ENCODE peak calls at places on chromosomes 11 and 22, in seven cellular contexts. M, T, J, I, L, Z and O are unnamed samples.

GRCh38 chr22:35997438-35997837 is 31.2 kb downstream of the RBFOX2 start:
- DNase-seq in M (no peak), T (peak), J (no peak), I (no peak), L (no peak), Z (no peak), O (no peak)

GRCh38 chr11:33668468-33668825 is 32.2 kb downstream of the C11orf91 start:
- DNase-seq in M (no peak), T (peak), J (no peak), I (no peak), L (no peak), Z (no peak), O (no peak)

GRCh38 chr11:74927496-74927895 is 21.4 kb downstream of the XRRA1 start:
- DNase-seq in M (no peak), T (peak), J (no peak), I (no peak), L (no peak), Z (no peak), O (no peak)

GRCh38 chr11:85810871-85811611 is at the start of gene SYTL2:
- DNase-seq in M (peak), T (peak), J (peak), I (peak), L (peak), Z (peak), O (peak)

GRCh38 chr11:68040121-68040956 is 1.5 kb downstream of the TCIRG1 start:
- DNase-seq in M (peak), T (peak), J (peak), I (no peak), L (peak), Z (peak), O (peak)

GRCh38 chr11:63768232-63769043 is at the start of gene ZFTA:
- DNase-seq in M (peak), T (peak), J (peak), I (peak), L (peak), Z (peak), O (peak)

GRCh38 chr11:29251738-29252137 is 765.1 kb downstream of the KCNA4 start:
- DNase-seq in M (no peak), T (no peak), J (peak), I (no peak), L (no peak), Z (no peak), O (no peak)

GRCh38 chr11:120747801-120748484 is 236.4 kb downstream of the GRIK4 start:
- DNase-seq in M (no peak), T (no peak), J (no peak), I (no peak), L (no peak), Z (no peak), O (no peak)

GRCh38 chr22:47209077-47209514 is 446.6 kb downstream of the TBC1D22A start:
- DNase-seq in M (no peak), T (no peak), J (no peak), I (no peak), L (no peak), Z (no peak), O (peak)

GRCh38 chr22:46373838-46374662 is 38.5 kb downstream of the TRMU start:
- DNase-seq in M (no peak), T (peak), J (peak), I (no peak), L (no peak), Z (no peak), O (no peak)

GRCh38 chr11:15493921-15494630 is 379.4 kb downstream of the INSC start:
- DNase-seq in M (no peak), T (peak), J (no peak), I (no peak), L (no peak), Z (no peak), O (no peak)

GRCh38 chr11:48272551-48273080 is 9.0 kb downstream of the OR4X1 start:
- DNase-seq in M (no peak), T (no peak), J (no peak), I (no peak), L (no peak), Z (no peak), O (no peak)

GRCh38 chr11:122754553-122755322 is 83.6 kb upstream of the CRTAM start:
- DNase-seq in M (no peak), T (no peak), J (peak), I (no peak), L (no peak), Z (no peak), O (no peak)

DNA sequence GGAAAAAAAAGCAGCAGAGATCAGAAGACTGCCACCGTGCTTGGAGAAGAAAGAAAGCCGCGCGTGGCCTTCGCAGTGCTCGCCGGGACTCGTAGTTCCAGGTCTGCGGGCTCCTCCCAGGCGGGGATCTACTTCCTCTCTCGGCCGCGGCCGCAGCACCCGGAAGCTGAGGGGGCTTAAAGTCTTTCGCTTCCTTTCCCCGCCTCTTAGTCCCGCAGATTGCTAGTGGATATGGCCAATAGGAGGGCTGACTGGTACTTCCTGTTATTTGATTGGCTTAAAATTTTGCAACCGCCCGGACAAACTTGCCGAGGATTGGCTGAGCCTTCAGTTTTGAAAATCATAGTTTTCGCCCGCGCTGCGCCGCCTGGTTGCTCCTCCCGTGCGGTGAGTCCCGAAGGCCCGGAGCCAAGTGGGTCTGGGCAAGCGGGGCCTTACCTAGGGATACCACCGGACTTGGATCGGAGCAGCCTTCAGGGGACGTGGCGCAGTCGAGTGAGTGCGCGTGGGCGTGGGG is at the start of gene INCENP:
- DNase-seq in M (peak), T (peak), J (peak), I (peak), L (peak), Z (peak), O (peak)
- TF ChIP-seq CTCF in M (no peak), T (no peak), J (no peak), I (no peak), L (peak), Z (no peak), O (no peak)

GRCh38 chr22:37182101-37182948 is 5.7 kb downstream of the C1QTNF6 start:
- DNase-seq in M (peak), T (no peak), J (no peak), I (no peak), L (peak), Z (peak), O (no peak)
- TF ChIP-seq CTCF in M (no peak), T (no peak), J (no peak), I (no peak), L (no peak), Z (no peak), O (no peak)

GRCh38 chr11:56521955-56522354 is 21.1 kb downstream of the OR5M11 start:
- DNase-seq in M (no peak), T (no peak), J (peak), I (no peak), L (no peak), Z (peak), O (no peak)
- TF ChIP-seq CTCF in M (no peak), T (no peak), J (peak), I (no peak), L (no peak), Z (peak), O (peak)

GRCh38 chr11:1194977-1195689 is 27.7 kb upstream of the MUC5B start:
- DNase-seq in M (peak), T (no peak), J (no peak), I (no peak), L (peak), Z (no peak), O (peak)
- TF ChIP-seq CTCF in M (no peak), T (no peak), J (no peak), I (no peak), L (no peak), Z (no peak), O (no peak)

GRCh38 chr22:34055525-34056200 is 135.4 kb upstream of the LARGE1 start:
- DNase-seq in M (no peak), T (no peak), J (peak), I (peak), L (no peak), Z (peak), O (no peak)
- TF ChIP-seq CTCF in M (no peak), T (no peak), J (peak), I (peak), L (peak), Z (no peak), O (peak)

DNA sequence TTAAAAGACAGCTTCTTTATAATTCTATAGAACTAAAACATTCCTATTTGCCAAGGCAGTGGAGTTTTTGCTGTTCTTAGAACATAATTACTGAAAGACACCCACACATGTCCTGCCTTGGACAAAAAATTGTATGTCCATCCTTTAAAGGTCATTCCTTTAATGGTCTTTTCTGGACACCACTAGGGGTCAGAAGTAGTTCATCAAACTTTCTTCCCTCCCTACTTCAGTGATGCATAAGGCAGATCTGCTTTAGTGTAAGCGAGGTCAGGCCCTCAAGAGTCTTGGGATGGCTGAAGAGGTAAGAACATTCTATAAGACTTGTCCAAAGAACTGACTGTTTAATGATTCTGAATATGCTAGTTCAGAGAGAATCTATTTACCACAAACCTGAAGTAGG is 4.3 kb upstream of the OR51V1 start:
- DNase-seq in M (no peak), T (peak), J (peak), I (no peak), L (no peak), Z (peak), O (no peak)
- TF ChIP-seq CTCF in M (peak), T (peak), J (peak), I (peak), L (peak), Z (peak), O (peak)

GRCh38 chr11:126636911-126637799 is 281.7 kb downstream of the ST3GAL4 start:
- DNase-seq in M (no peak), T (peak), J (no peak), I (no peak), L (no peak), Z (peak), O (no peak)

GRCh38 chr11:126637800-126638175 is 282.3 kb downstream of the ST3GAL4 start:
- DNase-seq in M (no peak), T (peak), J (no peak), I (no peak), L (no peak), Z (no peak), O (no peak)

GRCh38 chr11:126635511-126635910 is 280.0 kb downstream of the ST3GAL4 start:
- DNase-seq in M (no peak), T (no peak), J (no peak), I (no peak), L (no peak), Z (no peak), O (no peak)

GRCh38 chr11:126638663-126639062 is 283.2 kb downstream of the ST3GAL4 start:
- DNase-seq in M (no peak), T (no peak), J (no peak), I (no peak), L (no peak), Z (no peak), O (no peak)

GRCh38 chr11:126640186-126640585 is 284.7 kb downstream of the ST3GAL4 start:
- DNase-seq in M (no peak), T (no peak), J (no peak), I (no peak), L (no peak), Z (no peak), O (no peak)
- TF ChIP-seq CTCF in M (no peak), T (no peak), J (no peak), I (no peak), L (no peak), Z (no peak), O (no peak)

DNA sequence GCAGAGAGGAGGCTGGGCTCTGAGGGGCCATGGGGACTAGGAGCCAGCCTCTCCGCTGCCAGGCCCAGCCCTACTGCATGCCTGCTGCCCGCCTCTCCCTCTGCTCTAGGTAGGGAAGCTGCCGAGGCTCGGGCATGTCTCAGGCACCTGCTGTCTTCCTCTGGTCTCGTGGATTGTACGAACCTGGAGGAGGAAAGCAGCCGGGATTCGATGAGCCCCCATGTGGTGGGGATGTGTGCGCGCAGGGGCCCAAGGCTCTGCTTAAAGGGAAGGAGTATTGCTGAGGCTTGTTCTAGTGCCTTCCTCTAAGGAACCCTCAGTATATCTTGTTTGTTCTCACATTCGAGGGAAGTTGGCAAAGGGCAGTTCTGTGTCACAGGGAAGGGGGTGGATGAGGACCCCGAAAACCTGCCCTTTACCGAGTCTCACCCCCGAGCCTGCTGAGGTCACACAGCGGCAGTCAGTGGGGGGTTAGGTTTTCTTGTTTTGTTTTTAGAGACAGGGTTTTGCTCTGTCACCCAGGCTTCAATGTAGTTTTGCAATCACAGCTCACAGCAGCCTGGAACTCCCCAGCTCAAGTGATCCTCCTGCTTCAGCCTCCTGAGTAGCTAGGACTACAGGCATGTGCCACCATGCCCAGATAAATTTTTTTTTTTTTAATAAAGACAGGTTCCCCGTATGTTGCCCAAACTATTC is 21.3 kb downstream of the DAGLA start:
- DNase-seq in M (no peak), T (no peak), J (no peak), I (no peak), L (no peak), Z (peak), O (no peak)
- TF ChIP-seq CTCF in M (peak), T (peak), J (no peak), I (peak), L (peak), Z (peak), O (peak)

GRCh38 chr22:43628253-43628649 is 183.9 kb downstream of the EFCAB6 start:
- DNase-seq in M (no peak), T (no peak), J (no peak), I (no peak), L (no peak), Z (no peak), O (no peak)

GRCh38 chr22:43622886-43623285 is 189.2 kb downstream of the EFCAB6 start:
- DNase-seq in M (no peak), T (no peak), J (no peak), I (no peak), L (no peak), Z (no peak), O (no peak)

GRCh38 chr22:43627485-43628252 is 184.4 kb downstream of the EFCAB6 start:
- DNase-seq in M (no peak), T (no peak), J (no peak), I (no peak), L (no peak), Z (no peak), O (no peak)

GRCh38 chr22:43625242-43625641 is 186.9 kb downstream of the EFCAB6 start:
- DNase-seq in M (no peak), T (peak), J (no peak), I (no peak), L (no peak), Z (peak), O (no peak)

GRCh38 chr22:43624144-43624998 is 187.7 kb downstream of the EFCAB6 start:
- DNase-seq in M (no peak), T (peak), J (no peak), I (no peak), L (no peak), Z (peak), O (no peak)
- TF ChIP-seq CTCF in M (no peak), T (no peak), J (no peak), I (no peak), L (no peak), Z (peak), O (no peak)